ENCODE peak calls at places on chromosomes 3 and 15, in ten cellular contexts. E is A549, S is Karpas-422, B is body of pancreas, Z is endodermal cell, O is adrenal gland, U is psoas muscle, C is stomach, I is cardiac muscle cell, N is neuronal stem cell. D is an unnamed sample. For H3K9me3 and H3K4me1, the result is how much of the 10 kb centered on the place peaks cover.

GRCh38 chr3:182092662-182093262 is 381.0 kb downstream of the SOX2 start:
- DNase-seq in E (peak), S (peak), B (no peak), Z (peak), O (no peak), U (no peak), C (no peak), I (no peak), N (no peak), D (no peak)

GRCh38 chr3:99240700-99241099 is 339.2 kb upstream of the DCBLD2 start:
- DNase-seq in E (no peak), S (no peak), B (no peak), Z (no peak), O (no peak), U (no peak), C (no peak), I (no peak), N (peak), D (no peak)

GRCh38 chr3:180855364-180855763 is 57.1 kb upstream of the FXR1 start:
- DNase-seq in E (no peak), S (peak), B (no peak), Z (peak), O (no peak), U (no peak), C (no peak), I (peak), N (peak), D (peak)

GRCh38 chr3:168495251-168495650 is 399.5 kb upstream of the GOLIM4 start:
- DNase-seq in E (no peak), S (no peak), B (no peak), Z (no peak), O (no peak), U (no peak), C (no peak), I (no peak), N (no peak), D (no peak)

GRCh38 chr15:44381223-44381622 is 46.2 kb upstream of the CTDSPL2 start:
- DNase-seq in E (no peak), S (no peak), B (no peak), Z (no peak), O (no peak), U (no peak), C (no peak), I (no peak), N (no peak), D (no peak)

GRCh38 chr3:64319391-64319790 is 94.1 kb upstream of the PRICKLE2 start:
- DNase-seq in E (no peak), S (no peak), B (no peak), Z (peak), O (no peak), U (no peak), C (no peak), I (no peak), N (no peak), D (no peak)

GRCh38 chr15:81002004-81002253 is 1.2 kb downstream of the TLNRD1 start:
- DNase-seq in E (no peak), S (no peak), B (no peak), Z (no peak), O (no peak), U (no peak), C (no peak), I (no peak), N (no peak), D (no peak)

GRCh38 chr3:49469037-49469875 is 811 bp upstream of the DAG1 start:
- DNase-seq in E (peak), S (no peak), B (peak), Z (peak), O (peak), U (peak), C (peak), I (peak), N (no peak), D (no peak)

GRCh38 chr3:184559336-184559735 is 2.2 kb upstream of the EPHB3 start:
- DNase-seq in E (peak), S (no peak), B (peak), Z (no peak), O (no peak), U (no peak), C (peak), I (no peak), N (no peak), D (no peak)

GRCh38 chr15:84598250-84598649 is 2.6 kb upstream of the ZSCAN2 start:
- DNase-seq in E (no peak), S (peak), B (peak), Z (peak), O (no peak), U (no peak), C (no peak), I (no peak), N (no peak), D (peak)

GRCh38 chr3:46110701-46111493 is 83.6 kb upstream of the XCR1 start:
- DNase-seq in E (no peak), S (peak), B (peak), Z (no peak), O (peak), U (no peak), C (no peak), I (no peak), N (no peak), D (no peak)

GRCh38 chr15:98446093-98446492 is 202.2 kb upstream of the IGF1R start:
- DNase-seq in E (no peak), S (no peak), B (no peak), Z (no peak), O (no peak), U (no peak), C (no peak), I (no peak), N (no peak), D (no peak)

GRCh38 chr15:78509726-78510312 is 2.4 kb downstream of the HYKK start:
- DNase-seq in E (no peak), S (peak), B (no peak), Z (no peak), O (no peak), U (no peak), C (no peak), I (no peak), N (no peak), D (peak)

GRCh38 chr15:23877502-23878412 is 190.7 kb upstream of the NDN start:
- DNase-seq in E (peak), S (peak), B (peak), Z (peak), O (peak), U (peak), C (peak), I (peak), N (peak), D (no peak)

GRCh38 chr15:58401276-58401675 is 30.5 kb upstream of the LIPC start:
- DNase-seq in E (no peak), S (no peak), B (no peak), Z (no peak), O (no peak), U (no peak), C (no peak), I (no peak), N (no peak), D (no peak)

DNA sequence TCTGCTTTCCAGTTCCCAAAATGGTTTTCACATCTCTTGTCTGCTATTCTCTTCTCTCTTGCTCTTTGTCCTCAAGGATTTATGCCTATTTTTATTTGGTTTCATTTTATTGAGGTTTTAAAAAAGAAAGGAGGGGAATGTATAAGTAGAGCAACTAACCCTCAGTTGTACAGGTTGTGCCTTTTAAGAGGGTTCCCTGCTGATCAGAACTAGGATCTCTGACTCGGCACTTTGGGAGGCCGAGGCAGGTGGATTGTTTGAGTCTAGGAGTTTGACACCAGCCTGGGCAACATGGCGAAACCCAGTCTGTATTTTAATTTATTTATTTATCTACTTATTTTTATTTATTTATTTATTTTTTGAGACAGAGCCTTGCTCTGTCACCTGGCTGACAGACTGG is 123.6 kb downstream of the ZNF609 start:
- DNase-seq in E (no peak), S (no peak), B (no peak), Z (no peak), O (no peak), U (no peak), C (no peak), I (no peak), N (no peak), D (no peak)
- H3K9me3 ChIP-seq in E (under half), S (under half), B (under half), Z (under half), O (under half), U (under half), C (under half), I (under half), N (under half), D (under half)

GRCh38 chr15:75178938-75179772 is 22.5 kb upstream of the C15orf39 start:
- DNase-seq in E (no peak), S (no peak), B (no peak), Z (no peak), O (no peak), U (no peak), C (no peak), I (no peak), N (no peak), D (no peak)
- H3K27ac ChIP-seq in E (peak), S (no peak), B (peak), Z (no peak), O (peak), U (no peak), C (no peak), I (peak), N (no peak), D (no peak)

DNA sequence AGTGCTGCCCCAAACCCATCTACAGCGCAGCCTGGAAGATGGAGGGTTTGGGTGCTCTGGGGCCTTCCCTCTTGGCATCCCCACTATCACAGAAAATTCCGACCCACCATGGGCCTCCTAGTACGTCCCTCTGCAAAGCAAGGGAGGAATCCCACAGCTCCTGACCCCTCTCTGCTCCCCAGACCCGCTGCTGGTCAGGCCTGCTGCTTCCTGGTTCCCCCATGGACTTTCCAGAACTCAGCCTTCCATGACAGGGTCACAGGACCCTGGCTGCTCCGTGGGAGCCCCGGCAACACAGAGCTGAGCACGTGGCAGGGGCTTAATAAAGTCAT is 3.1 kb upstream of the LOXL1 start:
- DNase-seq in E (no peak), S (no peak), B (no peak), Z (peak), O (no peak), U (no peak), C (no peak), I (no peak), N (no peak), D (no peak)
- H3K4me1 ChIP-seq in E (under half), S (under half), B (half or more), Z (under half), O (under half), U (under half), C (half or more), I (under half), N (under half), D (under half)

DNA sequence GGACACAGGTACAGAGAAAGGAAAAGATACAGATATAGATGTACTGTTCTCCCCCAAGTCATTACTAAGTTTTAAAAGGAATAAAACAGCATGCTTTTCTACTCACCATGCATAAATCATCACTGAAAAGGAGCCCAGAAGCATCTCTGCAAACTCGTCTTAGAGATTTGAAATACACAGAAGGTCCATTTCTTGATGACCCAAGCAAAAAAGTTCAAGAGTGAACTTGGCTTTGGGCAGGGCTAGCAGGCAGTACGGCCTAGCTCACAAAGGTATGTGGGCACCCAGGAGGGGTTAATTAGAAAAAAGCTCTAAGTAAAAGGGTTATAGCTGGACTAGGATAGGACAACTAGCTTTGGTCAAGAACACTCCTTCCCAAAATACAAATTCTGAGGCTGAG is 495.6 kb downstream of the NTRK3 start:
- DNase-seq in E (no peak), S (no peak), B (no peak), Z (no peak), O (no peak), U (no peak), C (no peak), I (no peak), N (no peak), D (no peak)
- H3K9me3 ChIP-seq in E (under half), S (under half), B (under half), Z (under half), O (under half), U (under half), C (under half), I (under half), N (under half), D (under half)

DNA sequence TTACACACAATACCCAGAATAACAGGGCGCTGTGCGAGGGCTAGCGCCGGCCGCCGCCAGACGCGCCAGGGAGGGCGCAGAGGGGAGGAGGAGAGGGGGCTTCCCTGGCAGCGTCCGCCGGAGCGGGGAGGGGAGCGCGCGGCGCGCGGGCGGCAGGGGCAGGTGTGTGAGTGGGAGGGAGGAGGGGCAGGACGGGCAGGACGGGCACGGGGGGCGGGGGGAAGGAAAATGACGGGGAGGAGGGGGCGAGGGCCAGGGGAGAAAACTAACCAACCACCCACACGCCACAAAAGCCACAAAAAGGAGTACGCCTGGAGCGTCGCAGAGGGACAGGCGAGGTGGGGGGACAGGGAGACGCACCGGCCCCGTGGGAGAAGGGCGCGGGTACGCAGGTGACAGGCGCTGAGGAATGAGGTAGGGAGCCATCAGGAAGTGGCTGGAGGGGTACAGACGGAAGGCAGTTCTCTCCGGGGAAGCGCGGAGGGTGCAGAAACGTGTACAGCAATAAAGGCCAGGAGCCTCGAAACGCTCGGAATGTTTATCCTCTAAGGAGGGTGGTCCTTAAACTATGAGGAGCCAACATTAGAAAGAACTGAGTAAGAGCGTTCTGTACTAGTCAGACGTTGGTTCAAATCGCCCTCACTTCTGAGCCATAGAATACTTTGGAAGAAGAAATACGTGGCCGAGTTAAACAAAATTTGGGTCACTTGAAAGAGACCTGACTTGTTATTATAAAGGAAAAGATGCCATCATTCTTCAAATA is 683 bp upstream of the SATB1 start:
- DNase-seq in E (no peak), S (no peak), B (peak), Z (no peak), O (peak), U (peak), C (peak), I (peak), N (no peak), D (peak)
- H3K27ac ChIP-seq in E (no peak), S (no peak), B (peak), Z (peak), O (peak), U (peak), C (peak), I (peak), N (peak), D (peak)

GRCh38 chr15:22227961-22228762 is 147.8 kb downstream of the OR4M2 start:
- DNase-seq in E (no peak), S (no peak), B (no peak), Z (no peak), O (no peak), U (no peak), C (no peak), I (no peak), N (no peak), D (no peak)
- H3K4me1 ChIP-seq in E (under half), S (under half), B (under half), Z (under half), O (under half), U (under half), C (under half), I (under half), N (under half), D (under half)

GRCh38 chr15:39494462-39494861 is 86.4 kb upstream of the THBS1 start:
- DNase-seq in E (no peak), S (no peak), B (no peak), Z (no peak), O (no peak), U (no peak), C (no peak), I (no peak), N (no peak), D (no peak)
- H3K9me3 ChIP-seq in E (under half), S (under half), B (under half), Z (under half), O (under half), U (under half), C (under half), I (under half), N (under half), D (under half)

D was measured in CD4-positive, CD25-positive, alpha-beta regulatory T cell.